ENCODE peak calls at places on chromosomes 11 and 22, in ten cellular contexts. One of them, this sample, is unnamed.

GRCh38 chr11:128903248-128904041 is 12.3 kb downstream of the KCNJ5 start:
- DNase-seq in stomach: no peak
- DNase-seq in IMR-90: peak
- DNase-seq in AG10803: no peak
- DNase-seq in astrocyte: peak
- DNase-seq in pancreas: no peak
- DNase-seq in transverse colon: peak
- DNase-seq in Peyer's patch: peak
- DNase-seq in RWPE1: peak
- DNase-seq in upper lobe of right lung: peak
- DNase-seq in this sample: peak

GRCh38 chr11:44564198-44564597 is 1.3 kb upstream of the CD82 start:
- DNase-seq in AG10803: no peak
- DNase-seq in transverse colon: peak
- DNase-seq in RWPE1: no peak
- DNase-seq in upper lobe of right lung: no peak
- DNase-seq in astrocyte: peak
- DNase-seq in pancreas: peak
- DNase-seq in stomach: peak
- DNase-seq in Peyer's patch: no peak
- DNase-seq in IMR-90: peak
- DNase-seq in this sample: peak

GRCh38 chr11:121931748-121932352 is 184.2 kb downstream of the BLID start:
- DNase-seq in IMR-90: peak
- DNase-seq in stomach: no peak
- DNase-seq in Peyer's patch: no peak
- DNase-seq in upper lobe of right lung: no peak
- DNase-seq in AG10803: no peak
- DNase-seq in transverse colon: no peak
- DNase-seq in RWPE1: no peak
- DNase-seq in pancreas: no peak
- DNase-seq in astrocyte: no peak
- DNase-seq in this sample: no peak

GRCh38 chr11:63764712-63765631 is 3.6 kb downstream of the ZFTA start:
- DNase-seq in RWPE1: no peak
- DNase-seq in upper lobe of right lung: no peak
- DNase-seq in stomach: no peak
- DNase-seq in astrocyte: no peak
- DNase-seq in pancreas: peak
- DNase-seq in Peyer's patch: no peak
- DNase-seq in AG10803: no peak
- DNase-seq in transverse colon: peak
- DNase-seq in IMR-90: no peak
- DNase-seq in this sample: no peak

GRCh38 chr22:25564979-25565677 is 653 bp downstream of the GRK3 start:
- DNase-seq in AG10803: no peak
- DNase-seq in Peyer's patch: peak
- DNase-seq in transverse colon: peak
- DNase-seq in stomach: no peak
- DNase-seq in RWPE1: no peak
- DNase-seq in astrocyte: no peak
- DNase-seq in IMR-90: no peak
- DNase-seq in pancreas: peak
- DNase-seq in upper lobe of right lung: peak
- DNase-seq in this sample: peak

GRCh38 chr22:50255099-50255498 is 4.0 kb upstream of the HDAC10 start:
- DNase-seq in AG10803: no peak
- DNase-seq in stomach: no peak
- DNase-seq in Peyer's patch: no peak
- DNase-seq in upper lobe of right lung: no peak
- DNase-seq in IMR-90: no peak
- DNase-seq in pancreas: no peak
- DNase-seq in transverse colon: no peak
- DNase-seq in RWPE1: no peak
- DNase-seq in astrocyte: no peak
- DNase-seq in this sample: no peak

GRCh38 chr11:114386545-114386944 is 13.8 kb downstream of the C11orf71 start:
- DNase-seq in astrocyte: no peak
- DNase-seq in AG10803: peak
- DNase-seq in RWPE1: no peak
- DNase-seq in stomach: no peak
- DNase-seq in transverse colon: no peak
- DNase-seq in Peyer's patch: no peak
- DNase-seq in upper lobe of right lung: no peak
- DNase-seq in pancreas: no peak
- DNase-seq in IMR-90: no peak
- DNase-seq in this sample: no peak

GRCh38 chr11:27276141-27276540 is 86.9 kb downstream of the CCDC34 start:
- DNase-seq in RWPE1: no peak
- DNase-seq in transverse colon: no peak
- DNase-seq in Peyer's patch: no peak
- DNase-seq in upper lobe of right lung: no peak
- DNase-seq in AG10803: no peak
- DNase-seq in IMR-90: no peak
- DNase-seq in pancreas: no peak
- DNase-seq in stomach: no peak
- DNase-seq in astrocyte: no peak
- DNase-seq in this sample: no peak

GRCh38 chr22:23519442-23520177 is 60.5 kb downstream of the IGLL1 start:
- DNase-seq in AG10803: no peak
- DNase-seq in IMR-90: no peak
- DNase-seq in pancreas: no peak
- DNase-seq in stomach: no peak
- DNase-seq in astrocyte: no peak
- DNase-seq in upper lobe of right lung: no peak
- DNase-seq in RWPE1: no peak
- DNase-seq in Peyer's patch: no peak
- DNase-seq in transverse colon: no peak
- DNase-seq in this sample: no peak

GRCh38 chr11:103897156-103897555 is 139.3 kb upstream of the DDI1 start:
- DNase-seq in Peyer's patch: no peak
- DNase-seq in IMR-90: peak
- DNase-seq in upper lobe of right lung: no peak
- DNase-seq in pancreas: no peak
- DNase-seq in stomach: no peak
- DNase-seq in AG10803: peak
- DNase-seq in transverse colon: no peak
- DNase-seq in astrocyte: no peak
- DNase-seq in RWPE1: no peak
- DNase-seq in this sample: no peak

GRCh38 chr11:79440451-79441158 is at the start of gene TENM4:
- DNase-seq in transverse colon: peak
- DNase-seq in astrocyte: peak
- DNase-seq in Peyer's patch: peak
- DNase-seq in pancreas: no peak
- DNase-seq in IMR-90: peak
- DNase-seq in upper lobe of right lung: peak
- DNase-seq in stomach: peak
- DNase-seq in RWPE1: peak
- DNase-seq in AG10803: peak
- DNase-seq in this sample: peak
- TF ChIP-seq CTCF in transverse colon: no peak
- TF ChIP-seq CTCF in astrocyte: peak
- TF ChIP-seq CTCF in Peyer's patch: peak
- TF ChIP-seq CTCF in pancreas: no peak
- TF ChIP-seq CTCF in IMR-90: peak
- TF ChIP-seq CTCF in upper lobe of right lung: peak
- TF ChIP-seq CTCF in stomach: no peak
- TF ChIP-seq CTCF in RWPE1: peak
- TF ChIP-seq CTCF in AG10803: peak
- TF ChIP-seq CTCF in this sample: no peak

DNA sequence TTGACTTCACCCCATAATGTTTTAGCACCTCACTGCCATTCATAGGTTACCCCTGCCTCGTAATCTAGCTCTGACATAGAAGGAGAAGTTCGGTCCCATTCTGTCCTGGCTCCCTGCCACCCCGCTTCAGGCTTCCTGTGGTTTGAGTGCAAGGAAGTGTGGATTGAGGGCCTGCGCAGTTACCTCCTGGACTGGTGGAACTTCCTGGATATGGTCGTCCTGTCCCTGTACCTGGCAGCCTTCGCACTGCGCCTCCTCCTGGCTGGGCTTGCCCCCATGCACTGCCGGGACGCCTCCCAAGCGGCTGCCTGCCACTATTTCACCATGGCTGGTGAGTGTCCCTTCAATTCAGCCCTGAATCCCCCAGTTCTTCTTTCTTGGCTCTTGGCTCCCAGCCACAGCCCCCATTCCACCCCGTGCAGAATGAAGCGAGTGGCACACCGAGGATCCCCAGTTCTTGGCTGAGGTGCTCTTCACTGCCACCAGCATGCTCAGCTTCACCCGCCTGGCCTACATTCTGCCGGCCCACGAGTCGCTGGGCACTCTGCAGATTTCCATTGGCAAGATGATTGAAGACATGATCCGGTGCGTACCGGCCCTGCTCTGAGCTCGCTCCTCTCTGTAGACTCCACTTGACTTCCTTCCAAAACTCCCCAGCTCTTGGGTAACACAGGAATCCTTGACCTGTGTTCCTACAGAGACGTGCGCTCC is 15.4 kb downstream of the ART5 start:
- DNase-seq in astrocyte: no peak
- DNase-seq in AG10803: no peak
- DNase-seq in transverse colon: peak
- DNase-seq in IMR-90: no peak
- DNase-seq in RWPE1: no peak
- DNase-seq in Peyer's patch: no peak
- DNase-seq in upper lobe of right lung: peak
- DNase-seq in stomach: no peak
- DNase-seq in pancreas: no peak
- DNase-seq in this sample: no peak
- TF ChIP-seq CTCF in astrocyte: no peak
- TF ChIP-seq CTCF in AG10803: no peak
- TF ChIP-seq CTCF in transverse colon: no peak
- TF ChIP-seq CTCF in IMR-90: no peak
- TF ChIP-seq CTCF in RWPE1: no peak
- TF ChIP-seq CTCF in Peyer's patch: no peak
- TF ChIP-seq CTCF in upper lobe of right lung: no peak
- TF ChIP-seq CTCF in stomach: no peak
- TF ChIP-seq CTCF in pancreas: no peak
- TF ChIP-seq CTCF in this sample: no peak

GRCh38 chr11:66281776-66282467 is 3.9 kb downstream of the CNIH2 start:
- DNase-seq in pancreas: peak
- DNase-seq in astrocyte: no peak
- DNase-seq in Peyer's patch: no peak
- DNase-seq in stomach: no peak
- DNase-seq in transverse colon: no peak
- DNase-seq in RWPE1: no peak
- DNase-seq in upper lobe of right lung: no peak
- DNase-seq in AG10803: no peak
- DNase-seq in IMR-90: no peak
- DNase-seq in this sample: no peak
- TF ChIP-seq CTCF in pancreas: no peak
- TF ChIP-seq CTCF in astrocyte: no peak
- TF ChIP-seq CTCF in Peyer's patch: no peak
- TF ChIP-seq CTCF in stomach: no peak
- TF ChIP-seq CTCF in transverse colon: no peak
- TF ChIP-seq CTCF in RWPE1: no peak
- TF ChIP-seq CTCF in upper lobe of right lung: no peak
- TF ChIP-seq CTCF in AG10803: no peak
- TF ChIP-seq CTCF in IMR-90: no peak
- TF ChIP-seq CTCF in this sample: no peak

DNA sequence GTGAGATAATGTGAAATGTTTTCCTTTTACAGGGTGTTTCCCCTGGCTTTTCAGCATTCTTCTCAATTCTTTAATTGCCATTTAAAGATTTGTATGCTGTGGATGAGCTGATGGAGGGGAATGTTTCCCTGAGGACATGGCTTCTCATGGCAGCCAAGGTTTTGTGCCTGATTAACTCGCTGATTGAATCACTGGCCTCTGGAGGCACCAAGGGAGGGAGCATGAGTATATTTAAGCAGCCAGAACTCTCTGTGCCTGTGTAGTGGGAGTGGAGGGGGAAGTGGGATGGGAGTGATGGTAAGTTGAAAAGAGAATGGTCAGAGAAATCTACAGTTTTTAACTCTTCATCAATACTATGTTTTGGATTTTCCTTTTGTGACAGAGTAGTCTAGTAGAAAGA is 88.7 kb downstream of the STIM1 start:
- DNase-seq in AG10803: peak
- DNase-seq in pancreas: no peak
- DNase-seq in transverse colon: no peak
- DNase-seq in Peyer's patch: no peak
- DNase-seq in upper lobe of right lung: no peak
- DNase-seq in RWPE1: no peak
- DNase-seq in IMR-90: no peak
- DNase-seq in stomach: no peak
- DNase-seq in astrocyte: peak
- DNase-seq in this sample: no peak
- TF ChIP-seq CTCF in AG10803: no peak
- TF ChIP-seq CTCF in pancreas: no peak
- TF ChIP-seq CTCF in transverse colon: no peak
- TF ChIP-seq CTCF in Peyer's patch: no peak
- TF ChIP-seq CTCF in upper lobe of right lung: no peak
- TF ChIP-seq CTCF in RWPE1: no peak
- TF ChIP-seq CTCF in IMR-90: no peak
- TF ChIP-seq CTCF in stomach: no peak
- TF ChIP-seq CTCF in astrocyte: no peak
- TF ChIP-seq CTCF in this sample: no peak

GRCh38 chr11:70944636-70945035 is 307.7 kb downstream of the SHANK2 start:
- DNase-seq in transverse colon: no peak
- DNase-seq in Peyer's patch: no peak
- DNase-seq in upper lobe of right lung: no peak
- DNase-seq in AG10803: no peak
- DNase-seq in RWPE1: no peak
- DNase-seq in IMR-90: no peak
- DNase-seq in stomach: no peak
- DNase-seq in astrocyte: no peak
- DNase-seq in pancreas: no peak
- DNase-seq in this sample: no peak

GRCh38 chr11:70944141-70944540 is 308.2 kb downstream of the SHANK2 start:
- DNase-seq in stomach: no peak
- DNase-seq in upper lobe of right lung: no peak
- DNase-seq in astrocyte: no peak
- DNase-seq in AG10803: no peak
- DNase-seq in Peyer's patch: no peak
- DNase-seq in transverse colon: no peak
- DNase-seq in IMR-90: no peak
- DNase-seq in pancreas: no peak
- DNase-seq in RWPE1: no peak
- DNase-seq in this sample: no peak

GRCh38 chr11:70948416-70948815 is 304.0 kb downstream of the SHANK2 start:
- DNase-seq in Peyer's patch: no peak
- DNase-seq in RWPE1: no peak
- DNase-seq in transverse colon: no peak
- DNase-seq in IMR-90: no peak
- DNase-seq in pancreas: no peak
- DNase-seq in AG10803: no peak
- DNase-seq in upper lobe of right lung: no peak
- DNase-seq in stomach: no peak
- DNase-seq in astrocyte: no peak
- DNase-seq in this sample: no peak

DNA sequence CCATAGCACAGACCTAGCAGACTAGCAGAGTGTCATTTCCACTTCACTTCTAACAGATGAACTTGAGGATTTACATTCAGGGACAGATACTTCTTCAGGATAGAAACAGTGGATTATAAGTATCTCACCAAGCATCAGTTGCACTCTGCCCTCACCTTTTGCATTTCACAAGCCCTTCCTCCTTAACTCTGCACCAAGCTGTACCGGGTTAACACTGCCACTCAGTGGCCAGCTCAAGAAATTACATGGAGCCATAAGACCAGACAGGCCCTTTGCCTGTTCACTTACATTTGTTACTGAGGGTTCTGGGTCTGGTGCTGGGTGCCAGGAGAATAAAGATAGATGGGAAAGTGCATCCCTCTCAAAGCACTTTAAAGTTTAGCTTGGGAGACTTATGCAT is 309.8 kb downstream of the SHANK2 start:
- DNase-seq in IMR-90: no peak
- DNase-seq in Peyer's patch: no peak
- DNase-seq in AG10803: no peak
- DNase-seq in RWPE1: no peak
- DNase-seq in pancreas: no peak
- DNase-seq in upper lobe of right lung: no peak
- DNase-seq in stomach: no peak
- DNase-seq in transverse colon: no peak
- DNase-seq in astrocyte: no peak
- DNase-seq in this sample: no peak
- TF ChIP-seq CTCF in IMR-90: no peak
- TF ChIP-seq CTCF in Peyer's patch: no peak
- TF ChIP-seq CTCF in AG10803: peak
- TF ChIP-seq CTCF in RWPE1: no peak
- TF ChIP-seq CTCF in pancreas: no peak
- TF ChIP-seq CTCF in upper lobe of right lung: peak
- TF ChIP-seq CTCF in stomach: no peak
- TF ChIP-seq CTCF in transverse colon: no peak
- TF ChIP-seq CTCF in astrocyte: peak
- TF ChIP-seq CTCF in this sample: peak

This sample was measured in epithelial cell of esophagus.